ENCODE peak calls at places on chromosomes 1 and 21, in eight cellular contexts. M is endothelial cell of umbilical vein; G is H7; D is stimulated activated CD8-positive, alpha-beta memory T cell treated with anti-CD3 and anti-CD28 coated beads, Interleukin-15, amount 100 ng/mL, for 24 hours; Z is caudate nucleus; P is LoVo; O is small intestine; C is ELR. E is an unnamed sample.

GRCh38 chr1:27097484-27097917 is 57.4 kb downstream of the SLC9A1 start:
- DNase-seq in M (peak), G (peak), D (peak), Z (peak), P (peak), O (peak), C (peak), E (peak)

GRCh38 chr1:145977486-145978476 is 13.3 kb downstream of the POLR3GL start:
- DNase-seq in M (peak), G (peak), D (no peak), Z (peak), P (peak), O (peak), C (peak), E (peak)

GRCh38 chr1:206506803-206507394 is 432 bp upstream of the RASSF5 start:
- DNase-seq in M (no peak), G (no peak), D (no peak), Z (no peak), P (no peak), O (no peak), C (no peak), E (no peak)

GRCh38 chr1:31241321-31241720 is 1.6 kb upstream of the NKAIN1 start:
- DNase-seq in M (no peak), G (no peak), D (no peak), Z (no peak), P (no peak), O (no peak), C (no peak), E (no peak)

GRCh38 chr1:39675220-39675619 is 3.3 kb upstream of the NT5C1A start:
- DNase-seq in M (no peak), G (no peak), D (no peak), Z (no peak), P (no peak), O (peak), C (no peak), E (no peak)

GRCh38 chr1:72284084-72284397 is 1.7 kb upstream of the NEGR1 start:
- DNase-seq in M (no peak), G (no peak), D (no peak), Z (no peak), P (no peak), O (no peak), C (no peak), E (no peak)

GRCh38 chr1:150686275-150686674 is 10.7 kb downstream of the GOLPH3L start:
- DNase-seq in M (no peak), G (no peak), D (no peak), Z (no peak), P (no peak), O (no peak), C (no peak), E (no peak)

GRCh38 chr1:24849653-24850295 is 80.3 kb downstream of the RUNX3 start:
- DNase-seq in M (peak), G (peak), D (no peak), Z (no peak), P (no peak), O (peak), C (peak), E (peak)

GRCh38 chr1:62541048-62541447 is 56.3 kb upstream of the ANGPTL3 start:
- DNase-seq in M (no peak), G (no peak), D (no peak), Z (no peak), P (no peak), O (no peak), C (no peak), E (no peak)

GRCh38 chr1:161198206-161198876 is 513 bp downstream of the ADAMTS4 start:
- DNase-seq in M (peak), G (peak), D (no peak), Z (peak), P (no peak), O (no peak), C (peak), E (peak)

GRCh38 chr1:45535988-45536766 is 14.4 kb upstream of the AKR1A1 start:
- DNase-seq in M (no peak), G (no peak), D (no peak), Z (no peak), P (no peak), O (no peak), C (no peak), E (no peak)

GRCh38 chr1:12047120-12047876 is 15.8 kb upstream of the TNFRSF8 start:
- DNase-seq in M (no peak), G (no peak), D (peak), Z (no peak), P (no peak), O (no peak), C (no peak), E (no peak)

GRCh38 chr1:175188936-175189335 is 3.6 kb downstream of the KIAA0040 start:
- DNase-seq in M (no peak), G (no peak), D (peak), Z (no peak), P (no peak), O (peak), C (no peak), E (no peak)

GRCh38 chr1:229205854-229206253 is 65.1 kb upstream of the RAB4A start:
- DNase-seq in M (no peak), G (no peak), D (no peak), Z (no peak), P (no peak), O (no peak), C (no peak), E (no peak)

GRCh38 chr1:25195835-25196234 is 36.5 kb downstream of the SYF2 start:
- DNase-seq in M (no peak), G (no peak), D (no peak), Z (no peak), P (no peak), O (peak), C (no peak), E (no peak)

GRCh38 chr1:53065391-53065790 is 3.4 kb downstream of the PODN start:
- DNase-seq in M (no peak), G (peak), D (no peak), Z (no peak), P (no peak), O (no peak), C (no peak), E (no peak)

GRCh38 chr1:47438321-47439150 is 692 bp downstream of the FOXD2 start:
- DNase-seq in M (no peak), G (peak), D (no peak), Z (no peak), P (no peak), O (no peak), C (no peak), E (no peak)

GRCh38 chr1:67534627-67535065 is 104.4 kb upstream of the SERBP1 start:
- DNase-seq in M (peak), G (no peak), D (no peak), Z (no peak), P (peak), O (no peak), C (peak), E (no peak)

GRCh38 chr1:67803380-67804279 is 29.6 kb downstream of the GNG12 start:
- DNase-seq in M (no peak), G (peak), D (no peak), Z (no peak), P (no peak), O (no peak), C (no peak), E (no peak)

GRCh38 chr1:60866884-60867648 is 215.3 kb upstream of the NFIA start:
- DNase-seq in M (peak), G (no peak), D (no peak), Z (no peak), P (peak), O (peak), C (no peak), E (peak)

GRCh38 chr1:176102243-176102642 is 104.8 kb downstream of the COP1 start:
- DNase-seq in M (no peak), G (no peak), D (no peak), Z (no peak), P (no peak), O (no peak), C (peak), E (peak)

GRCh38 chr1:3749512-3749911 is 2.7 kb upstream of the CCDC27 start:
- DNase-seq in M (no peak), G (no peak), D (no peak), Z (no peak), P (no peak), O (no peak), C (no peak), E (no peak)

GRCh38 chr1:40256401-40257084 is 1.5 kb upstream of the ZMPSTE24 start:
- DNase-seq in M (peak), G (no peak), D (no peak), Z (no peak), P (peak), O (no peak), C (peak), E (peak)

GRCh38 chr1:66809736-66810326 is 8.8 kb upstream of the INSL5 start:
- DNase-seq in M (peak), G (no peak), D (no peak), Z (no peak), P (no peak), O (no peak), C (peak), E (no peak)

GRCh38 chr1:64848136-64848535 is 103.3 kb downstream of the RAVER2 start:
- DNase-seq in M (no peak), G (peak), D (no peak), Z (no peak), P (no peak), O (no peak), C (no peak), E (no peak)

GRCh38 chr1:171295821-171296220 is 18.2 kb upstream of the FMO4 start:
- DNase-seq in M (no peak), G (no peak), D (no peak), Z (no peak), P (no peak), O (no peak), C (no peak), E (no peak)

GRCh38 chr21:43608225-43608624 is 51.1 kb downstream of the HSF2BP start:
- DNase-seq in M (no peak), G (no peak), D (no peak), Z (no peak), P (no peak), O (no peak), C (peak), E (peak)

GRCh38 chr1:151993084-151993733 is 450 bp downstream of the S100A10 start:
- DNase-seq in M (no peak), G (peak), D (no peak), Z (no peak), P (no peak), O (peak), C (peak), E (peak)

GRCh38 chr1:40042337-40042736 is 1.8 kb downstream of the CAP1 start:
- DNase-seq in M (peak), G (no peak), D (no peak), Z (no peak), P (no peak), O (no peak), C (peak), E (peak)

GRCh38 chr1:54153548-54154439 is 994 bp upstream of the CDCP2 start:
- DNase-seq in M (no peak), G (peak), D (no peak), Z (no peak), P (no peak), O (peak), C (peak), E (no peak)

GRCh38 chr1:203536981-203537455 is 43.1 kb downstream of the OPTC start:
- DNase-seq in M (no peak), G (no peak), D (no peak), Z (no peak), P (peak), O (peak), C (peak), E (no peak)

GRCh38 chr1:26761217-26761616 is 26.5 kb upstream of the PIGV start:
- DNase-seq in M (no peak), G (no peak), D (no peak), Z (no peak), P (no peak), O (no peak), C (peak), E (peak)

GRCh38 chr1:116508090-116508983 is 62.5 kb downstream of the CD58 start:
- DNase-seq in M (no peak), G (no peak), D (no peak), Z (no peak), P (no peak), O (peak), C (peak), E (peak)

E was measured in lung microvascular endothelial cell.